ENCODE peak calls at places on chromosomes 2 and 18, in five cellular contexts. Q is OCI-LY7, Y is tibial nerve, O is heart left ventricle, T is cardiac muscle cell. N is an unnamed sample. For H3K4me1, the result is how much of the 10 kb centered on the place peaks cover.

GRCh38 chr18:68667121-68667520 is 47.8 kb downstream of the TMX3 start:
- DNase-seq in O (no peak), T (no peak), Q (no peak), Y (no peak), N (no peak)

GRCh38 chr2:46520108-46520507 is 40.7 kb downstream of the TMEM247 start:
- DNase-seq in O (no peak), T (no peak), Y (no peak), Q (no peak), N (no peak)

GRCh38 chr2:21037671-21038108 is 6.2 kb downstream of the APOB start:
- DNase-seq in O (no peak), T (no peak), Y (no peak), Q (no peak), N (no peak)

GRCh38 chr2:207768168-207768890 is 1.4 kb downstream of the FZD5 start:
- DNase-seq in Q (no peak), O (peak), T (peak), Y (peak), N (no peak)

GRCh38 chr18:68797901-68798300 is at the start of gene CCDC102B:
- DNase-seq in T (no peak), O (no peak), Q (no peak), Y (no peak), N (no peak)

GRCh38 chr2:227308784-227309183 is 16.3 kb upstream of the MFF start:
- DNase-seq in Y (no peak), T (no peak), Q (no peak), O (no peak), N (no peak)

GRCh38 chr2:96072746-96073145 is 38.0 kb upstream of the GPAT2 start:
- DNase-seq in T (no peak), Q (no peak), O (no peak), Y (no peak), N (no peak)

GRCh38 chr2:106638043-106638442 is 150.9 kb downstream of the CD8B2 start:
- DNase-seq in Y (no peak), O (no peak), T (peak), Q (peak), N (no peak)

GRCh38 chr2:122203523-122203922 is 448.1 kb downstream of the TSN start:
- DNase-seq in Y (no peak), T (no peak), O (no peak), Q (no peak), N (no peak)

GRCh38 chr2:45607701-45608100 is 3.4 kb downstream of the SRBD1 start:
- DNase-seq in Y (no peak), Q (no peak), T (peak), O (no peak), N (no peak)

GRCh38 chr2:47040662-47041061 is 114.4 kb downstream of the STPG4 start:
- DNase-seq in Y (no peak), O (no peak), Q (no peak), T (no peak), N (no peak)

GRCh38 chr2:28662468-28663095 is 89.0 kb upstream of the PPP1CB start:
- DNase-seq in Y (no peak), Q (no peak), T (no peak), O (no peak), N (no peak)

GRCh38 chr2:69973335-69973735 is 11.9 kb upstream of the ASPRV1 start:
- DNase-seq in Q (no peak), T (no peak), O (no peak), Y (no peak), N (no peak)

GRCh38 chr2:68653538-68653982 is 10.2 kb downstream of the PROKR1 start:
- DNase-seq in O (no peak), T (no peak), Q (no peak), Y (no peak), N (peak)

GRCh38 chr2:218474527-218474926 is 55.6 kb downstream of the VIL1 start:
- DNase-seq in Y (no peak), T (no peak), O (no peak), Q (no peak), N (no peak)

GRCh38 chr18:8084160-8084559 is 517.0 kb downstream of the PTPRM start:
- DNase-seq in T (peak), O (no peak), Q (peak), Y (no peak), N (no peak)

GRCh38 chr2:61911510-61911909 is 6.0 kb downstream of the COMMD1 start:
- DNase-seq in Q (peak), O (no peak), Y (no peak), T (peak), N (no peak)
- TF ChIP-seq CTCF in Q (peak), O (no peak), Y (no peak), T (no peak), N (peak)

GRCh38 chr18:72848534-72849237 is 19.1 kb downstream of the NETO1 start:
- DNase-seq in T (no peak), Q (no peak), Y (no peak), O (no peak), N (no peak)

GRCh38 chr18:72843743-72844142 is 24.0 kb downstream of the NETO1 start:
- DNase-seq in T (no peak), Q (no peak), Y (no peak), O (no peak), N (no peak)

GRCh38 chr18:72847134-72847533 is 20.7 kb downstream of the NETO1 start:
- DNase-seq in T (no peak), O (no peak), Y (no peak), Q (no peak), N (no peak)

GRCh38 chr18:72849671-72850070 is 18.1 kb downstream of the NETO1 start:
- DNase-seq in T (no peak), Q (no peak), Y (no peak), O (no peak), N (no peak)

DNA sequence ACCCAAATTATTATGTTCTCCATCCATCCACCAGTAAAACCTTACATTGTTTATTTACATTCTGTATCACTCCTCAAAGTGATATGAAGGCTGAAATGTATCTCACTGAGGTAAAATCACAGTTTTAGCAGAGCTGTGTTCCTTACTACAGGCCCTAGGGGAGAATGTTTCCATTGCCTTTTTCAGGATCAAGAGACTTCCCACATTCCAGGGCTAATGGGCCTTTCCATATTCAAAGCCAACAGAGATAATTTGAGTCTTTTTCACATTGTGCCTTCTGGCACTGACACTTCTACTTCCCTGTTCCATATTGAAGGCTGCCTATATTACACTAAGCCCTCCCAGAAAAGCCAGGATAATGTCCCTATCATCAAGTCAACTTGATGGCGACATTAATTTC is 20.0 kb downstream of the NETO1 start:
- DNase-seq in T (no peak), O (no peak), Q (no peak), Y (no peak), N (no peak)
- H3K27ac ChIP-seq in T (no peak), O (no peak), Q (no peak), Y (no peak), N (no peak)

GRCh38 chr2:233422050-233422639 is 67.9 kb downstream of the DGKD start:
- DNase-seq in O (no peak), T (no peak), Q (peak), Y (no peak), N (peak)

GRCh38 chr2:233419626-233420431 is 65.5 kb downstream of the DGKD start:
- DNase-seq in Y (no peak), Q (peak), T (peak), O (no peak), N (no peak)

GRCh38 chr2:233422649-233423435 is 68.5 kb downstream of the DGKD start:
- DNase-seq in Y (no peak), T (no peak), O (no peak), Q (no peak), N (no peak)

GRCh38 chr2:233423436-233423860 is 69.2 kb downstream of the DGKD start:
- DNase-seq in O (no peak), Q (no peak), Y (no peak), T (no peak), N (no peak)

GRCh38 chr2:233421091-233421816 is 67.0 kb downstream of the DGKD start:
- DNase-seq in T (no peak), Y (no peak), Q (no peak), O (no peak), N (no peak)
- H3K4me1 ChIP-seq in T (under half), Y (under half), Q (half or more), O (under half), N (under half)

GRCh38 chr2:197804049-197804757 is at the start of gene PLCL1:
- DNase-seq in O (peak), Y (peak), Q (peak), T (peak), N (peak)
- TF ChIP-seq CTCF in O (no peak), Y (peak), Q (no peak), T (no peak), N (no peak)

DNA sequence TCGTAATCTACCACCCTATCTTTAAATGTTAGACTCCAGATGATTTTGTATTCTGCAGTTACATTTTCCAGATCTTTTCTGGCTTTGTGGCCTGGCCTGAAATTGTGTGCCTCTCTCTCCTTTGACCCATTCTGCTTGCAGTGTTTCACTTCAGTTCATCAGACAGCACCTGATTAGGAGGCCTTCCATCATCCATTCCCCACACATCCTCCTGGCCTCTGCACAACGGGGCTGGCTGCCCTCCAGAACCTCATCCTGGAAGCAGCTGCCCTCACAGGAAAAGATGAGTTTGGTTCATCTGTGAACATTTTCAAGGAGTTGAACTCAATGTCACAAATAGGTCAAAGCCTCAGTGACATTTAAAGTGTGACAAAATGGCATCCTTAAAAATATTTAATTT is 4.6 kb upstream of the KCNJ3 start:
- DNase-seq in O (no peak), Y (no peak), T (peak), Q (no peak), N (no peak)
- H3K27ac ChIP-seq in O (no peak), Y (no peak), T (no peak), Q (no peak), N (no peak)

GRCh38 chr2:71066856-71067255 is 1.6 kb upstream of the NAGK start:
- DNase-seq in Y (no peak), O (no peak), T (no peak), Q (peak), N (no peak)

GRCh38 chr2:71068218-71069035 is at the start of gene NAGK:
- DNase-seq in Y (peak), Q (peak), O (peak), T (peak), N (peak)

GRCh38 chr2:71069376-71069775 is 928 bp downstream of the NAGK start:
- DNase-seq in O (no peak), Y (no peak), Q (no peak), T (no peak), N (no peak)

GRCh38 chr2:71064754-71065621 is 3.5 kb upstream of the NAGK start:
- DNase-seq in Q (peak), Y (no peak), T (no peak), O (no peak), N (no peak)

GRCh38 chr2:71067567-71068217 is 756 bp upstream of the NAGK start:
- DNase-seq in T (no peak), O (no peak), Y (no peak), Q (peak), N (no peak)
- H3K4me1 ChIP-seq in T (under half), O (under half), Y (under half), Q (half or more), N (under half)

DNA sequence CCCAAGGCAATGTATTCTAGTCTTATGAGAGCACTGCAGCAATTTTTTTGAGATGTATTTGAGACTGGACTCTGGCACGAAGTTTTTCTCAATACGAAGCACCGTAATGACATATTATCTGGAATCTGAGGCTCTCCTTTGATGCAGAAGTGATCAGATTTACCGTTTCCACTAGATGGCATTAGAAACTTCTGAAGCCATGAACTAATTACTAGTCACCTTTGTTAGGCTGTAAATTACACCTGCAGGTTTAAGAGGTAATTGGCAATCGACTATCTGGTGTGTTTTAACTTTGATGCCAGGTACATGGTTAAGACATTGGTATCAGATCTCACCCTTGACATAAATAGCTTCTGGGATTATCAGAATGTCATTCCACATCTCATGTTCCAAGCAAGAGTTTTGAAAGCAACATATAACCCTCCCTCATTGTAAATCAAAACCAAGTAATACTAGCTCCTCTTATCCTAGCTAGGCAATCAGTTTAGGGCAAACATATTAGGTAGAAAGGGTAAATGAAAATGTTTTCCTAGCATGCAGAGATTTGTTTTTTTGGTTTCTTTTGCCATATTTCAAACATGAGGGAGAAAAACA is 254.6 kb upstream of the SPRED2 start:
- DNase-seq in Q (peak), T (no peak), O (no peak), Y (no peak), N (no peak)
- TF ChIP-seq CTCF in Q (peak), T (no peak), O (no peak), Y (no peak), N (peak)

DNA sequence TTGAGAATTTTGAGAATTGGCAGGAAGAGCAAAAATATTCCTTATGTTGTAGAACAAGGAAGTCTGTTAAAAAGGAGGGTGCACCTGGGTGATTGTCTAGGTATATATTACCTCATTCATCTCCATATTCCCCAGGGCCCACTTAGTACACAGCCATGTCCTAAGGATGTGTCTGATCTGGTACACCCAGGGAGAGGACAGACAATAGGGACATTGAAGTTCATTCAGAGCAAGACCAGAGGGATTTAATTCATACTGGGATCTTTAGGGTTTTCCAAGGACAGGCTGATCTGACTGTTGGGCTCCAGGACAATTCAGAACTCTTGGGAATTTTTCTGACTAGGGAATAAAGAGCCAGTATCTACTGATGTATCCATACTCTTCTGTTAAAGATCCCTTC is 112.1 kb downstream of the PHLPP1 start:
- DNase-seq in O (no peak), T (no peak), Y (no peak), Q (no peak), N (no peak)
- H3K27ac ChIP-seq in O (no peak), T (no peak), Y (no peak), Q (no peak), N (no peak)